ENCODE peak calls at places on chromosome 9, in four cellular contexts. One of them, this sample, is unnamed.
A peak's percentile ranks its signal among the peaks of the same experiment; 100 is the strongest.

GRCh38 chr9:111752455-111752854 is 42.3 kb downstream of the SHOC1 start:
- DNase-seq in GM06990: no peak
- DNase-seq in cardiac muscle cell: peak; percentile 13
- DNase-seq in RWPE2: no peak
- DNase-seq in this sample: no peak

GRCh38 chr9:107881625-107882300 is 392.2 kb upstream of the KLF4 start:
- DNase-seq in GM06990: no peak
- DNase-seq in cardiac muscle cell: peak; percentile 43
- DNase-seq in RWPE2: no peak
- DNase-seq in this sample: no peak

GRCh38 chr9:14156046-14156445 is 157.9 kb downstream of the NFIB start:
- DNase-seq in GM06990: peak; percentile 40
- DNase-seq in cardiac muscle cell: no peak
- DNase-seq in RWPE2: no peak
- DNase-seq in this sample: no peak

GRCh38 chr9:124293712-124294504 is 36.2 kb downstream of the NEK6 start:
- DNase-seq in GM06990: no peak
- DNase-seq in cardiac muscle cell: no peak
- DNase-seq in RWPE2: no peak
- DNase-seq in this sample: no peak

GRCh38 chr9:100575765-100576368 is 2.0 kb upstream of the CAVIN4 start:
- DNase-seq in GM06990: no peak
- DNase-seq in cardiac muscle cell: peak; percentile 54
- DNase-seq in RWPE2: no peak
- DNase-seq in this sample: no peak

GRCh38 chr9:125759812-125760134 is 12.6 kb downstream of the PBX3 start:
- DNase-seq in GM06990: no peak
- DNase-seq in cardiac muscle cell: peak; percentile 44
- DNase-seq in RWPE2: no peak
- DNase-seq in this sample: no peak

GRCh38 chr9:80698725-80699124 is 990.6 kb downstream of the TLE1 start:
- DNase-seq in GM06990: no peak
- DNase-seq in cardiac muscle cell: no peak
- DNase-seq in RWPE2: no peak
- DNase-seq in this sample: no peak

GRCh38 chr9:22112870-22113846 is 104.1 kb upstream of the CDKN2B start:
- DNase-seq in GM06990: no peak
- DNase-seq in cardiac muscle cell: peak; percentile 50
- DNase-seq in RWPE2: no peak
- DNase-seq in this sample: no peak

GRCh38 chr9:81375461-81376100 is 313.8 kb downstream of the TLE1 start:
- DNase-seq in GM06990: no peak
- DNase-seq in cardiac muscle cell: peak; percentile 43
- DNase-seq in RWPE2: no peak
- DNase-seq in this sample: no peak

DNA sequence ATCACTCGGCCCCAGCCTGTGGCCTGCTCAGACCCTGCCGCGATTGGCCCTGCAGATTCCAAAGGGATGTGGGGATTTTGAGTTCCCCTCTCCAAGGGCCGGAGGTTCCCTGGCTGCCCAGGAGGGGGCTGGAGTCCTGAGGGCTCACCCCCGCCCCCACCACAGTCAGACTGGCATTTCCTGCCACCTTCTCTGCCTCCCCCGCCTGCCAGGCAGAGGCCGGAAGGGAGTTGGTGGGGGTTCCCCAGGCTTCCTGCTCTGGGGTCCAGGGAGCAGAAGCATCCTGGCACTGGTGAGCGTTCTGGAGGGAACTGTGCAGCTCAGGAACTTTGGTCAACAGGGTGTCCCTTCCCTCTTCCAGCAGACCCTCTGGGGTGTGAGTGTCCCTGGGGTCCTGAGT is 70.6 kb downstream of the RXRA start:
- DNase-seq in GM06990: peak; percentile 61
- DNase-seq in cardiac muscle cell: no peak
- DNase-seq in RWPE2: no peak
- DNase-seq in this sample: no peak
- TF ChIP-seq CTCF in GM06990: no peak
- TF ChIP-seq CTCF in cardiac muscle cell: no peak
- TF ChIP-seq CTCF in RWPE2: no peak
- TF ChIP-seq CTCF in this sample: no peak

GRCh38 chr9:120694559-120694958 is 19.7 kb downstream of the MEGF9 start:
- DNase-seq in GM06990: no peak
- DNase-seq in cardiac muscle cell: no peak
- DNase-seq in RWPE2: no peak
- DNase-seq in this sample: no peak
- TF ChIP-seq CTCF in GM06990: no peak
- TF ChIP-seq CTCF in cardiac muscle cell: no peak
- TF ChIP-seq CTCF in RWPE2: no peak
- TF ChIP-seq CTCF in this sample: no peak

DNA sequence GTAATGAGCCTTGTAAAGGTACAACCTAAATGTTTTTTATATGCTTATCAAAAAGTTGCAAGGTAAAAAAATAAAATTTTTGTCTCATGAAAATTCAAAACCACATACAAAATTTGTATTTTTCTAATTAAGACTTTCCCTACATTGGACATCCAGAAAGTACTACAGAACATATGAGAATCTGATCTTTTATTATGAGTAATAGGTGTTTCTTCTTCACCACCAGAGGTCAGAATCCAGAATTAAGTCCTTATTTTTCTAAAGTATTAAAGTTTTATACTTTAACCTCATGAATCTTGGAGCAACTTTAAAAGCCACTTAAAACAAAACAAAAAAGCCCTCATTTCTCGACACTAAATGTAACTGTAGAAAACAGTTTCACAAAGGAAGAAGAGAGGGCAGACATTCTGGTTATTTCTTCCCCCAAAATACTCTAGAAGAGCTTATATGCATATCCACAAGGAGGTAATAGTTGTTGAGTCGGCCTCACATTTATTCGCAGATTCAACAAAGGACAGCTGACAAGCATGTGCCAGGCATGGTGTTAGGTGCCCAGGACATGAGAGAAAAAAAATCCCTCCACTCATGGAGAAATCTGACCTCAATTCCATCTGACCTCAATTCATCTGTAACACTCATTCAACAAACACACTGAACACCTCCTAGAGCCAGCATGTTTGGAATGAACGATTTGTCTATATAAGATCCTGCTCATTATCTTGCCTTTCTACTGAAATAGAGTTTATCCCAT is 69.2 kb downstream of the MLLT3 start:
- DNase-seq in GM06990: peak; percentile 24
- DNase-seq in cardiac muscle cell: peak; percentile 19
- DNase-seq in RWPE2: no peak
- DNase-seq in this sample: no peak
- TF ChIP-seq CTCF in GM06990: no peak
- TF ChIP-seq CTCF in cardiac muscle cell: peak; percentile 27
- TF ChIP-seq CTCF in RWPE2: peak; percentile 68
- TF ChIP-seq CTCF in this sample: no peak

GRCh38 chr9:121440265-121440664 is 59.4 kb downstream of the GGTA1 start:
- DNase-seq in GM06990: no peak
- DNase-seq in cardiac muscle cell: peak; percentile 51
- DNase-seq in RWPE2: no peak
- DNase-seq in this sample: no peak
- TF ChIP-seq CTCF in GM06990: no peak
- TF ChIP-seq CTCF in cardiac muscle cell: peak; percentile 46
- TF ChIP-seq CTCF in RWPE2: peak; percentile 4
- TF ChIP-seq CTCF in this sample: no peak

GRCh38 chr9:133647765-133648469 is 11.8 kb downstream of the DBH start:
- DNase-seq in GM06990: no peak
- DNase-seq in cardiac muscle cell: no peak
- DNase-seq in RWPE2: no peak
- DNase-seq in this sample: no peak
- TF ChIP-seq CTCF in GM06990: no peak
- TF ChIP-seq CTCF in cardiac muscle cell: no peak
- TF ChIP-seq CTCF in RWPE2: no peak
- TF ChIP-seq CTCF in this sample: no peak

DNA sequence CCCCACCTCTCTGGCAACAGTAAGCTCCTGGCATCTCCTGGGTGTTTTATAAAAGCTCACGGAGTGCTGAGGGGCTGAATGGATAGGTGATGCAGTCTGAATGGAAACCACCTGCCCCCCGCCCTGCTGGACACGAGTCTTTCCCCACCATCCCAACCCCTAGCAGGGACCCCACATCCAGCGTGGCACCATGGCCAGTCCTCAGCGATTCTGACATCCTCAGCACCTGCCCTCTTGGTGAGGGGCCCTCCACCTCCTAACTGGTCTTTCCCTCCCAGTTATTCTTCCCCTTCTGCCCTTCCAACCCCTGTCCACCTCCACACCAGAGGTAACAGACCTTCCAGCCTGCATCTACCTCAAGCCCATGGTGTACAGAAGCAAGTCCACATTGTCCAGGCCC is 38.7 kb upstream of the GABBR2 start:
- DNase-seq in GM06990: no peak
- DNase-seq in cardiac muscle cell: no peak
- DNase-seq in RWPE2: no peak
- DNase-seq in this sample: no peak
- TF ChIP-seq CTCF in GM06990: no peak
- TF ChIP-seq CTCF in cardiac muscle cell: no peak
- TF ChIP-seq CTCF in RWPE2: no peak
- TF ChIP-seq CTCF in this sample: no peak

DNA sequence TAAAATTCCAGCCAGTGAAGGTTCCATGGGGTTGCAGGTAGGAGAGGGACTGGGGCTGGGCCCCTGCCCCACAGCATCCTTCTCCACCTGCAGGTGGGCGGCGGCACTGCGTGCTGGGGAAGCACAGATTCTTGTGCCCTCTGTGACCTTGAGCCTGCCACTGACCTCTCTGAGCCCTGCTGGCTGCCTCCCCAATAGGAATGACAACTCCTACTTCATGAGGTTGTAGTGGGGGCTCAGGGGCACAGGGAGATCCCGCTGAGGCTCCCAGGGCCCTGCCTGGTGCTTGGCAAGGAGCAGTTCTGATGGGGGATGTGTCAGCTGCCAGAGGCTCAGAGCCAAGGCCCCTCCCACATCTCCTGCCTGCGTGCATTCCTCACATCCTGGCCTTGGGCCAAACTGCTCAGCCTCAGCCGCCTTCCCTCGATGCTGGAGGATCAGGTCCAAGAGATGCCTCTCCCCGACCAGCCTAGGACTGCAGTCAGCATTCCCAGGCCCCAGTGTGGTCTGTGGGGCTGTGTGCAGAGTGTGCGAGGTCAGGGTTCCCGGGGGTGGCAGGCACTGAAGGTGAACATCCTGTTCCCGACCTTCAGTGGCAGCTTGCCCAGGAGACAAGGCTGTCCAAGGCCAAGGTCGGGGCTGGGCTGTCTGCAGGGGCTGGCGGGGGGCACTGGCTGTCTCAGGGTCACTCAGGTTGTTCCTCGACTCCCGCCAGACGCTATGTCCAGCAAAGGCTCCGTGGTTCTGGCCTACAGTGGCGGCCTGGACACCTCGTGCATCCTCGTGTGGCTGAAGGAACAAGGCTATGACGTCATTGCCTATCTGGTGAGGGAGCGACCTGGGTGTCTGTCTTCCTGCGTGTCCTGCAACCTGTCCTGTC is 7.0 kb downstream of the ASS1 start:
- DNase-seq in GM06990: no peak
- DNase-seq in cardiac muscle cell: peak; percentile 99
- DNase-seq in RWPE2: peak; percentile 95
- DNase-seq in this sample: peak; percentile 71
- TF ChIP-seq CTCF in GM06990: peak; percentile 39
- TF ChIP-seq CTCF in cardiac muscle cell: peak; percentile 68
- TF ChIP-seq CTCF in RWPE2: peak; percentile 57
- TF ChIP-seq CTCF in this sample: no peak

GRCh38 chr9:82677086-82677485 is 385.9 kb downstream of the RASEF start:
- DNase-seq in GM06990: no peak
- DNase-seq in cardiac muscle cell: no peak
- DNase-seq in RWPE2: no peak
- DNase-seq in this sample: no peak

GRCh38 chr9:82675605-82676004 is 387.3 kb downstream of the RASEF start:
- DNase-seq in GM06990: no peak
- DNase-seq in cardiac muscle cell: no peak
- DNase-seq in RWPE2: no peak
- DNase-seq in this sample: no peak

GRCh38 chr9:82673904-82674303 is 389.0 kb downstream of the RASEF start:
- DNase-seq in GM06990: no peak
- DNase-seq in cardiac muscle cell: no peak
- DNase-seq in RWPE2: no peak
- DNase-seq in this sample: no peak

GRCh38 chr9:82673201-82673600 is 389.7 kb downstream of the RASEF start:
- DNase-seq in GM06990: no peak
- DNase-seq in cardiac muscle cell: no peak
- DNase-seq in RWPE2: no peak
- DNase-seq in this sample: no peak

DNA sequence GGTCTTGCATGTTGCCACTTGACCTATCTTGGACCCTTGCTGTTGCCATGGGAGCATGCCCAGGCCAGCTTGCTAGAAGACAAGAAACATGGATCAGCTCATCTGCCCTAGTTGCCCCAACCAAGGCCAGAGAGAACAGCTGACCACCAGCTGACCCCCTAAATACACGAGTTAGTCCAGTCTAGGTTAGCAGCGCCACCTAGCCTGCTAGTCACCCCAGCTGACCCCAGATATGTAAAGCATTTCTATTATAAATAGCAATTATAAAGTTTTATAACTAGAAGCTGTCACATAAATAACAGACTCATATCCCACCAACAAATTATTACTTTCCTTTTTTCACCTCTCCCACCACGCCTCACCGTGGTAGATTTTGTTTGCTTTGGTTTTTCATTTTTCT is 387.8 kb downstream of the RASEF start:
- DNase-seq in GM06990: no peak
- DNase-seq in cardiac muscle cell: no peak
- DNase-seq in RWPE2: no peak
- DNase-seq in this sample: no peak
- TF ChIP-seq CTCF in GM06990: no peak
- TF ChIP-seq CTCF in cardiac muscle cell: no peak
- TF ChIP-seq CTCF in RWPE2: no peak
- TF ChIP-seq CTCF in this sample: no peak

GRCh38 chr9:98830554-98830953 is 23.1 kb downstream of the GALNT12 start:
- DNase-seq in GM06990: no peak
- DNase-seq in cardiac muscle cell: no peak
- DNase-seq in RWPE2: no peak
- DNase-seq in this sample: no peak
- TF ChIP-seq CTCF in GM06990: no peak
- TF ChIP-seq CTCF in cardiac muscle cell: no peak
- TF ChIP-seq CTCF in RWPE2: no peak
- TF ChIP-seq CTCF in this sample: no peak

This sample was measured in omental fat pad.